ENCODE peak calls at places on chromosome 1, in six cellular contexts. G is hepatocyte, N is HTR-8/SVneo, P is NCI-H1105, Q is upper lobe of right lung, J is T-helper 1 cell. R is an unnamed sample.

GRCh38 chr1:7596126-7596755 is 174.9 kb upstream of the VAMP3 start:
- DNase-seq in G (no peak), N (no peak), P (no peak), Q (peak), J (no peak), R (no peak)

GRCh38 chr1:47578862-47579419 is 141.1 kb downstream of the FOXD2 start:
- DNase-seq in G (peak), N (no peak), P (no peak), Q (no peak), J (no peak), R (no peak)

GRCh38 chr1:193014354-193014753 is 44.8 kb downstream of the UCHL5 start:
- DNase-seq in G (no peak), N (no peak), P (no peak), Q (no peak), J (no peak), R (no peak)

GRCh38 chr1:93344886-93345632 is 648 bp upstream of the DR1 start:
- DNase-seq in G (no peak), N (no peak), P (no peak), Q (no peak), J (no peak), R (no peak)

GRCh38 chr1:36482724-36483388 is at the start of gene CSF3R:
- DNase-seq in G (no peak), N (no peak), P (no peak), Q (peak), J (no peak), R (no peak)

GRCh38 chr1:62625415-62625814 is 28.1 kb downstream of the ANGPTL3 start:
- DNase-seq in G (no peak), N (no peak), P (no peak), Q (no peak), J (no peak), R (no peak)

GRCh38 chr1:62037274-62037673 is 157.4 kb upstream of the L1TD1 start:
- DNase-seq in G (no peak), N (no peak), P (no peak), Q (no peak), J (no peak), R (no peak)

GRCh38 chr1:41400235-41400634 is 39.0 kb downstream of the FOXO6 start:
- DNase-seq in G (no peak), N (no peak), P (no peak), Q (no peak), J (no peak), R (no peak)

GRCh38 chr1:222263791-222264190 is 284.1 kb downstream of the HHIPL2 start:
- DNase-seq in G (no peak), N (no peak), P (no peak), Q (no peak), J (no peak), R (no peak)

GRCh38 chr1:226603030-226603960 is 54.7 kb downstream of the STUM start:
- DNase-seq in G (no peak), N (no peak), P (no peak), Q (peak), J (no peak), R (peak)

GRCh38 chr1:109521465-109521951 is 12.0 kb upstream of the AMIGO1 start:
- DNase-seq in G (no peak), N (no peak), P (no peak), Q (no peak), J (no peak), R (no peak)

GRCh38 chr1:51642739-51643142 is 25.8 kb downstream of the OSBPL9 start:
- DNase-seq in G (peak), N (peak), P (no peak), Q (no peak), J (no peak), R (peak)

GRCh38 chr1:2819429-2819828 is 17.9 kb upstream of the TTC34 start:
- DNase-seq in G (no peak), N (no peak), P (no peak), Q (no peak), J (no peak), R (no peak)

GRCh38 chr1:208182880-208183279 is 61.3 kb downstream of the PLXNA2 start:
- DNase-seq in G (no peak), N (no peak), P (no peak), Q (no peak), J (no peak), R (no peak)

GRCh38 chr1:64107587-64107986 is 95.8 kb upstream of the UBE2U start:
- DNase-seq in G (no peak), N (no peak), P (no peak), Q (no peak), J (no peak), R (no peak)

GRCh38 chr1:119885903-119886783 is 10.2 kb downstream of the ADAM30 start:
- DNase-seq in G (peak), N (peak), P (peak), Q (peak), J (peak), R (peak)

GRCh38 chr1:108860190-108860907 is 3.5 kb upstream of the AKNAD1 start:
- DNase-seq in G (no peak), N (no peak), P (no peak), Q (no peak), J (no peak), R (no peak)

GRCh38 chr1:21598417-21598816 is 70.7 kb downstream of the RAP1GAP start:
- DNase-seq in G (no peak), N (no peak), P (no peak), Q (no peak), J (no peak), R (no peak)

GRCh38 chr1:178189814-178190213 is 95.9 kb downstream of the RASAL2 start:
- DNase-seq in G (peak), N (peak), P (peak), Q (no peak), J (no peak), R (peak)

GRCh38 chr1:11796036-11796828 is 9.5 kb downstream of the MTHFR start:
- DNase-seq in G (no peak), N (no peak), P (no peak), Q (peak), J (no peak), R (no peak)

GRCh38 chr1:7341145-7341900 is 429.8 kb upstream of the VAMP3 start:
- DNase-seq in G (peak), N (no peak), P (peak), Q (no peak), J (no peak), R (no peak)

GRCh38 chr1:3993606-3994375 is 93.7 kb upstream of the C1orf174 start:
- DNase-seq in G (no peak), N (no peak), P (no peak), Q (peak), J (no peak), R (no peak)

GRCh38 chr1:157622471-157622870 is 24.6 kb upstream of the FCRL4 start:
- DNase-seq in G (no peak), N (no peak), P (no peak), Q (no peak), J (no peak), R (no peak)

GRCh38 chr1:111747947-111748346 is 7.8 kb upstream of the DDX20 start:
- DNase-seq in G (no peak), N (no peak), P (no peak), Q (no peak), J (no peak), R (no peak)

GRCh38 chr1:234118911-234119310 is 214.4 kb downstream of the SLC35F3 start:
- DNase-seq in G (no peak), N (no peak), P (no peak), Q (no peak), J (no peak), R (no peak)

GRCh38 chr1:7856345-7856744 is 3.5 kb upstream of the UTS2 start:
- DNase-seq in G (no peak), N (no peak), P (no peak), Q (no peak), J (no peak), R (no peak)

GRCh38 chr1:35524106-35524505 is 33.1 kb downstream of the KIAA0319L start:
- DNase-seq in G (no peak), N (no peak), P (no peak), Q (no peak), J (no peak), R (peak)

GRCh38 chr1:194485432-194485831 is 1299.0 kb upstream of the B3GALT2 start:
- DNase-seq in G (no peak), N (no peak), P (no peak), Q (no peak), J (no peak), R (no peak)

GRCh38 chr1:159803946-159804695 is 2.0 kb downstream of the FCRL6 start:
- DNase-seq in G (no peak), N (no peak), P (no peak), Q (no peak), J (no peak), R (no peak)

GRCh38 chr1:41478118-41478748 is 6.2 kb downstream of the EDN2 start:
- DNase-seq in G (no peak), N (no peak), P (no peak), Q (no peak), J (no peak), R (no peak)

GRCh38 chr1:22875851-22876250 is 96.8 kb downstream of the LACTBL1 start:
- DNase-seq in G (no peak), N (no peak), P (no peak), Q (no peak), J (no peak), R (no peak)

GRCh38 chr1:231951399-231951798 is 324.8 kb downstream of the DISC1 start:
- DNase-seq in G (no peak), N (no peak), P (no peak), Q (no peak), J (no peak), R (no peak)

GRCh38 chr1:21295059-21295401 is 4.8 kb upstream of the ECE1 start:
- DNase-seq in G (no peak), N (no peak), P (no peak), Q (no peak), J (peak), R (peak)

GRCh38 chr1:36224537-36225297 is 474 bp downstream of the THRAP3 start:
- DNase-seq in G (peak), N (peak), P (peak), Q (no peak), J (no peak), R (peak)

GRCh38 chr1:236516929-236517704 is 6.7 kb upstream of the LGALS8 start:
- DNase-seq in G (peak), N (no peak), P (no peak), Q (no peak), J (peak), R (peak)